ENCODE peak calls at places on chromosomes 16 and 17, in six cellular contexts. O is IMR-90, P is H1, X is H9, Z is mesenchymal stem cell, J is neuronal stem cell. D is an unnamed sample.

GRCh38 chr17:2379489-2380224 is 21.2 kb downstream of the MNT start:
- DNase-seq in P (no peak), X (no peak), Z (no peak), O (no peak), J (no peak), D (no peak)

GRCh38 chr17:41613277-41614082 is 913 bp upstream of the KRT16 start:
- DNase-seq in X (no peak), P (no peak), O (no peak), J (no peak), Z (no peak), D (no peak)

GRCh38 chr16:59212492-59213024 is 478.4 kb upstream of the GOT2 start:
- DNase-seq in X (no peak), P (no peak), Z (no peak), J (no peak), O (no peak), D (no peak)

GRCh38 chr17:56638536-56639177 is 45.2 kb downstream of the NOG start:
- DNase-seq in Z (no peak), J (no peak), O (no peak), X (no peak), P (no peak), D (peak)

GRCh38 chr16:57089406-57089805 is 3.0 kb upstream of the CPNE2 start:
- DNase-seq in P (no peak), Z (no peak), X (no peak), J (no peak), O (no peak), D (no peak)

GRCh38 chr16:78638371-78638770 is 538.9 kb downstream of the WWOX start:
- DNase-seq in X (no peak), Z (no peak), J (no peak), P (no peak), O (no peak), D (no peak)

GRCh38 chr16:87840462-87840978 is 28.8 kb downstream of the SLC7A5 start:
- DNase-seq in P (no peak), O (no peak), Z (no peak), X (no peak), J (no peak), D (no peak)

GRCh38 chr16:4319454-4319853 is 3.6 kb downstream of the GLIS2 start:
- DNase-seq in P (no peak), Z (no peak), O (no peak), J (no peak), X (no peak), D (no peak)

GRCh38 chr16:17068524-17068923 is 402.2 kb downstream of the XYLT1 start:
- DNase-seq in P (no peak), J (no peak), O (no peak), X (no peak), Z (no peak), D (no peak)

GRCh38 chr16:74325331-74325730 is 28.7 kb downstream of the PSMD7 start:
- DNase-seq in O (no peak), J (no peak), P (no peak), X (no peak), Z (no peak), D (no peak)
- H3K9ac ChIP-seq in O (no peak), J (peak), P (no peak), X (no peak), Z (no peak), D (no peak)

GRCh38 chr17:4045477-4045876 is 81.2 kb upstream of the ATP2A3 start:
- DNase-seq in J (no peak), Z (no peak), P (no peak), X (no peak), O (no peak), D (no peak)
- H3K14ac ChIP-seq in J (no peak), Z (no peak), P (no peak), X (no peak), O (no peak), D (no peak)

GRCh38 chr17:76822184-76822778 is 45.9 kb upstream of the MGAT5B start:
- DNase-seq in P (no peak), J (no peak), O (no peak), X (no peak), Z (no peak), D (no peak)

GRCh38 chr17:76820039-76820438 is 48.2 kb upstream of the MGAT5B start:
- DNase-seq in X (no peak), O (no peak), Z (no peak), P (no peak), J (no peak), D (no peak)

GRCh38 chr17:76824103-76824502 is 44.1 kb upstream of the MGAT5B start:
- DNase-seq in O (no peak), J (no peak), Z (no peak), P (no peak), X (no peak), D (no peak)

GRCh38 chr17:76816590-76817135 is 51.5 kb upstream of the MGAT5B start:
- DNase-seq in X (peak), Z (peak), P (peak), J (peak), O (peak), D (peak)

GRCh38 chr17:76820523-76820922 is 47.7 kb upstream of the MGAT5B start:
- DNase-seq in O (no peak), P (no peak), Z (no peak), X (no peak), J (no peak), D (no peak)
- H3K9ac ChIP-seq in O (no peak), P (no peak), Z (no peak), X (no peak), J (peak), D (no peak)

GRCh38 chr16:19139436-19140091 is 25.8 kb downstream of the ITPRIPL2 start:
- DNase-seq in X (no peak), P (no peak), O (no peak), Z (no peak), J (no peak), D (no peak)
- H3K14ac ChIP-seq in X (no peak), P (no peak), O (peak), Z (no peak), J (no peak), D (no peak)

DNA sequence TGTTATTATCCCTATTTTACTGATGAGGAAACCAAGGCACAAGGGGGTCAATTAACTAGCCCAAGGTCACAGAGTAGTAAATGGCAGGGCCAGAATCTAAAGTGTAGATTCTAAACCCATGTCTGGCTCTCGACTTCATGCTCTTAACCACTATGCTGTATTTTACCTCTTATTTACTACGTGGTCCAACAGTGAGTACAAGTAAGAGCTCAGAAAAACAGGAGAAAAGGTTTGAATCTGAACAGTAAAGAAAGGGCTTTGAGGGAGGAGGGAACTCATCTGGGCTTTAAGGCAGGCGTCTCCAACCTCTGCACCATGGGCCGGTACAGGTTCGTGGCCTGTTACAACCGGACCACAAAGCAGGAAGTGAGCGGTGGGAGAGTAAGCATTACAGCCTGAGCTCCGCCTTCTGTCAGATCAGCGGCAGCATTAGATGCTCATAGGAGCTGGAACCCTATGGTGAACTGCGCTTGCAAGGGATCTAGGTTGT is 62.9 kb downstream of the SMURF2 start:
- DNase-seq in P (no peak), J (no peak), O (no peak), Z (no peak), X (peak), D (no peak)
- H3K9ac ChIP-seq in P (no peak), J (no peak), O (no peak), Z (peak), X (no peak), D (no peak)

GRCh38 chr16:85899444-85899843 is 482 bp downstream of the IRF8 start:
- DNase-seq in P (no peak), J (no peak), Z (no peak), X (no peak), O (no peak), D (no peak)

GRCh38 chr16:85901760-85902365 is 2.9 kb downstream of the IRF8 start:
- DNase-seq in P (no peak), O (no peak), Z (no peak), J (no peak), X (no peak), D (no peak)

GRCh38 chr16:85900031-85900792 is 1.2 kb downstream of the IRF8 start:
- DNase-seq in Z (no peak), J (no peak), X (no peak), O (no peak), P (no peak), D (no peak)

GRCh38 chr16:85902366-85903155 is 3.6 kb downstream of the IRF8 start:
- DNase-seq in X (no peak), Z (no peak), O (no peak), P (no peak), J (no peak), D (peak)

GRCh38 chr16:85901110-85901509 is 2.1 kb downstream of the IRF8 start:
- DNase-seq in P (no peak), J (no peak), O (no peak), Z (no peak), X (no peak), D (no peak)
- H3K14ac ChIP-seq in P (no peak), J (no peak), O (no peak), Z (no peak), X (no peak), D (no peak)

DNA sequence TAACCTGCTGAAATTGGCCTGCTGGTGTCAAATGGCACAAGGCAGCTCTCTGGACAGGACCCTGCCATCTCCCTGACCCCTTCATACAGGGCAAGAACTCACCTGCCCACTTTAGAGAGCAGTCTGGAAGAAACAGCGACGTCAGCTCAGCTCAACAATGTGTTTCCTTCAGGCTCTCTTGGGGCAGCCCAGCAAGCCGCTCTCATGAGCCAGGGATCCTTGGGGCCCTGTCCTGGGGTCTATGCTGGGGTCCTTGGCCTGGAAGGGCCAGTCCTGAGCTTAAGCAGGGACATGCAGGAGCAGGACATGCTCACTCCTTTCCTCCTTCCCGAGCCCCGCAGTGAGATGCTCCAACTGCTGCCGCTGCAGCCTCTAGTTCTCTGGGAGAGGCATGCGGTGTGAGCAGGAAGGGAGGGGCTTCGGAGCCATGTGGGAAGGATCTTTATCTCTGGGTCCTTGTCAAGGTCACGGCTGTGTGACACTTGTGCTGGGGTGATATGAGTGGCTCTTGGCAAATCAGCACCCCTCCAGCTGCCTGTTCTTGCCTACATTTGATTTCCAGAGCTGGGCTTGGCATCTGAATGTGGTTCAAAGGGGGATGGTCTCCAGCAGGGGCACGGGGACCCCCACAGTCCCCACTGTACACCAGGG is 3.4 kb downstream of the C1QTNF1 start:
- DNase-seq in O (no peak), J (no peak), Z (no peak), P (no peak), X (no peak), D (no peak)
- H3K9ac ChIP-seq in O (peak), J (no peak), Z (peak), P (no peak), X (no peak), D (no peak)

GRCh38 chr17:12964840-12965239 is 53.0 kb downstream of the ELAC2 start:
- DNase-seq in P (no peak), Z (no peak), O (no peak), J (no peak), X (no peak), D (no peak)

GRCh38 chr17:12965988-12966387 is 51.8 kb downstream of the ELAC2 start:
- DNase-seq in Z (no peak), X (no peak), J (no peak), P (no peak), O (no peak), D (no peak)

GRCh38 chr17:12966413-12966812 is 51.4 kb downstream of the ELAC2 start:
- DNase-seq in Z (no peak), X (no peak), O (no peak), J (no peak), P (no peak), D (no peak)

GRCh38 chr17:12963505-12963904 is 54.3 kb downstream of the ELAC2 start:
- DNase-seq in J (no peak), P (no peak), Z (no peak), X (no peak), O (no peak), D (no peak)

DNA sequence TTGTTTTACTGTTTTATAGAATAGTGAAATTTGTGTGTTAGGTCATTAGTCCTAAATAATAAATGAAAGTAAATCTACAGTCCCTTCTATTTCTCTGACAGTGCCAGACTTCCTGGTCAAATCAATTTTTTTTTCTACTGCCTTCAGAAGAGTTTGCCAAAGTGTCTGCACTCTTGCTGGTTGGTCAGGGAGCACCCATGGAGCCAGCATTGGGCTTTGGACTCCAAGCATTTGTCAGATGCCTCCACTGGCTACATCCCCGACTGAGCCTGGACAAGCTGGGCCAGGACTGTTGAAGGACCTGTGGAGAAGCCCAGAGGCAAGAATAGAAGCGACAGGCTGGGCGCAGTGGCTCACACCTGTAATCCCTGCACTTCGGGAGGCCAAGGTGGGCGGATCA is 53.7 kb downstream of the ELAC2 start:
- DNase-seq in P (no peak), X (no peak), Z (no peak), J (no peak), O (no peak), D (no peak)
- H3K14ac ChIP-seq in P (no peak), X (no peak), Z (no peak), J (no peak), O (no peak), D (no peak)

DNA sequence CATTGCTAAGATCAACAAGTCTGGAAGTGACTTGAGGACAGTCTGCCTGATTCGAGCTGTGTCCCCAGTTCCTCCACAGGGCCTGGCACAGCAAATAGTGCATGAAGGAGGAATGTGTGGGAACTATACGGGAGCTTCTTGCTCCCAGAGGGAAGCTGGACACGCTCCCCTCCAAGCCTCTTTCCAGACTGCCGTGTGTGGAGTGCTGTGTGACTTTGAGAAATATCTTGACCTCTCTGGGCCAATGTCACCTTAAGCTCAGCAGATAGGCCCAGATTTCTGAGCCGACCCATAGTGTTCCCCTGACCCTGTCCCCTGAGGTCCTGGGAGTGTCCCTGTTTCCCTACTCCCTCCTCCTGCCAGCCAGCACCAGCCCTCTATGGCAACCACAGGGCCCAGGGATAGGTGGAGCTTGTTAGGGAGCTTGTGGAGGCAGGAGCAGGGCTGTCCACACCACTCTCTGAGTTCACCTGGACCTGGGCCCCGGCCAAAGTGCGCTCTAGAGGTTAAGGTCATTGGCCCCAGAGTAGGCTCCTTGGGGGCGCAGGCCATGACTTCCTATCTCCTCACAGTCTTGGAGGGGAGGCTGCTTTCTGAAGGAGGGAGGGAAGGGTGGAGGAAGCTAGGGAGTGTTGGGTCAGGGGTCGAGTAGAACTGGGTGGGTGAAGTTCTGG is 6.3 kb upstream of the FOXN1 start:
- DNase-seq in Z (no peak), J (no peak), O (no peak), X (no peak), P (no peak), D (no peak)
- H3K9ac ChIP-seq in Z (no peak), J (no peak), O (no peak), X (no peak), P (no peak), D (no peak)

GRCh38 chr16:53433509-53433908 is 762 bp upstream of the RBL2 start:
- DNase-seq in Z (no peak), J (no peak), X (no peak), O (no peak), P (no peak), D (peak)

GRCh38 chr16:53429221-53429943 is 4.9 kb upstream of the RBL2 start:
- DNase-seq in Z (peak), O (peak), X (no peak), P (no peak), J (no peak), D (peak)

GRCh38 chr16:53430363-53430762 is 3.9 kb upstream of the RBL2 start:
- DNase-seq in Z (no peak), O (no peak), X (no peak), J (no peak), P (no peak), D (peak)

GRCh38 chr16:53433930-53434435 is 288 bp upstream of the RBL2 start:
- DNase-seq in P (no peak), X (no peak), Z (peak), O (peak), J (no peak), D (peak)

DNA sequence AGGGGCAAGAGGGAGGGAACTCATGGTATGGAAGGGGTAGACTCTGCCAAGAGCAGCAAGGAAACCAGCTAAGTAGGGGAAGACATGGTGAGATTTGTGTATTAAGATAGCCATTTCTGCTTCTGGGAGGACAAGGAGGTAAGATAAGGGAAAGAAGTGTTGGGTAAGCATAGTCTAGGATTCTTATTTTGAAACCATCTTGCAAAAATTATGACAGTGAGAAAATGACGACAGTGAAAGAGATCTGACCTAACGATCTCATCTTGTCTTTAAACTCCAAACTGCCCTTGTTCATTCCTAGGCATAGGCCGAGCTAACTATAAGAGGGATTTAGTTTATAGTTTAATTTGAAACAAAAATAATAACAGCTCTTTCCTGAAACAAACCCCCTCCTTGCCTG is 5.6 kb upstream of the RBL2 start:
- DNase-seq in J (no peak), O (no peak), X (no peak), P (no peak), Z (no peak), D (no peak)
- H3K14ac ChIP-seq in J (no peak), O (no peak), X (no peak), P (no peak), Z (no peak), D (no peak)